ENCODE peak calls at places on chromosomes 2 and 18, in four cellular contexts. One of them, this sample, is unnamed.

GRCh38 chr2:71699428-71699827 is 246.1 kb downstream of the DYSF start:
- DNase-seq in Panc1: no peak
- DNase-seq in transverse colon: no peak
- DNase-seq in breast epithelium: no peak
- DNase-seq in this sample: no peak

GRCh38 chr18:59665057-59666007 is 31.9 kb downstream of the CCBE1 start:
- DNase-seq in Panc1: no peak
- DNase-seq in breast epithelium: no peak
- DNase-seq in transverse colon: no peak
- DNase-seq in this sample: no peak

GRCh38 chr2:40428434-40428833 is 23.5 kb downstream of the SLC8A1 start:
- DNase-seq in Panc1: no peak
- DNase-seq in transverse colon: no peak
- DNase-seq in breast epithelium: no peak
- DNase-seq in this sample: no peak

GRCh38 chr2:12363569-12363968 is 353.2 kb upstream of the TRIB2 start:
- DNase-seq in breast epithelium: no peak
- DNase-seq in Panc1: no peak
- DNase-seq in transverse colon: no peak
- DNase-seq in this sample: no peak

GRCh38 chr2:105391763-105392662 is 6.8 kb downstream of the FHL2 start:
- DNase-seq in breast epithelium: no peak
- DNase-seq in Panc1: no peak
- DNase-seq in transverse colon: peak
- DNase-seq in this sample: no peak

GRCh38 chr2:8563814-8564474 is 117.9 kb upstream of the ID2 start:
- DNase-seq in breast epithelium: no peak
- DNase-seq in Panc1: no peak
- DNase-seq in transverse colon: peak
- DNase-seq in this sample: no peak

GRCh38 chr2:20264629-20265028 is 39.7 kb upstream of the SDC1 start:
- DNase-seq in Panc1: no peak
- DNase-seq in transverse colon: no peak
- DNase-seq in breast epithelium: no peak
- DNase-seq in this sample: no peak

GRCh38 chr2:136126527-136126926 is 8.6 kb upstream of the CXCR4 start:
- DNase-seq in breast epithelium: no peak
- DNase-seq in transverse colon: no peak
- DNase-seq in Panc1: no peak
- DNase-seq in this sample: no peak

GRCh38 chr2:132623096-132623839 is 46.7 kb downstream of the LYPD1 start:
- DNase-seq in Panc1: no peak
- DNase-seq in transverse colon: no peak
- DNase-seq in breast epithelium: no peak
- DNase-seq in this sample: no peak

GRCh38 chr2:47720036-47720435 is 62.9 kb upstream of the MSH6 start:
- DNase-seq in transverse colon: no peak
- DNase-seq in Panc1: no peak
- DNase-seq in breast epithelium: no peak
- DNase-seq in this sample: no peak

GRCh38 chr2:109285244-109285651 is 156.2 kb downstream of the SH3RF3 start:
- DNase-seq in Panc1: no peak
- DNase-seq in transverse colon: no peak
- DNase-seq in breast epithelium: no peak
- DNase-seq in this sample: no peak

GRCh38 chr2:12804141-12804857 is 87.6 kb downstream of the TRIB2 start:
- DNase-seq in breast epithelium: no peak
- DNase-seq in transverse colon: no peak
- DNase-seq in Panc1: no peak
- DNase-seq in this sample: no peak

GRCh38 chr2:218999021-218999880 is 6.0 kb upstream of the CRYBA2 start:
- DNase-seq in transverse colon: no peak
- DNase-seq in Panc1: no peak
- DNase-seq in breast epithelium: no peak
- DNase-seq in this sample: no peak

GRCh38 chr2:70726186-70726585 is 41.8 kb downstream of the ADD2 start:
- DNase-seq in transverse colon: no peak
- DNase-seq in breast epithelium: no peak
- DNase-seq in Panc1: no peak
- DNase-seq in this sample: no peak

GRCh38 chr2:120898961-120899360 is 163.3 kb downstream of the GLI2 start:
- DNase-seq in Panc1: no peak
- DNase-seq in breast epithelium: no peak
- DNase-seq in transverse colon: no peak
- DNase-seq in this sample: no peak

GRCh38 chr2:128062571-128062970 is 28.4 kb upstream of the UGGT1 start:
- DNase-seq in Panc1: no peak
- DNase-seq in breast epithelium: no peak
- DNase-seq in transverse colon: no peak
- DNase-seq in this sample: no peak

GRCh38 chr2:236215761-236216333 is 47.7 kb upstream of the GBX2 start:
- DNase-seq in breast epithelium: no peak
- DNase-seq in transverse colon: no peak
- DNase-seq in Panc1: no peak
- DNase-seq in this sample: no peak

GRCh38 chr2:181130686-181131085 is 150.3 kb downstream of the UBE2E3 start:
- DNase-seq in transverse colon: no peak
- DNase-seq in Panc1: no peak
- DNase-seq in breast epithelium: no peak
- DNase-seq in this sample: no peak

GRCh38 chr2:231968820-231969219 is 7.3 kb downstream of the DIS3L2 start:
- DNase-seq in transverse colon: no peak
- DNase-seq in Panc1: no peak
- DNase-seq in breast epithelium: no peak
- DNase-seq in this sample: no peak

GRCh38 chr2:202344178-202344577 is 31.9 kb upstream of the BMPR2 start:
- DNase-seq in breast epithelium: peak
- DNase-seq in Panc1: no peak
- DNase-seq in transverse colon: no peak
- DNase-seq in this sample: no peak

GRCh38 chr2:26080356-26080755 is 46.5 kb downstream of the RAB10 start:
- DNase-seq in Panc1: no peak
- DNase-seq in breast epithelium: no peak
- DNase-seq in transverse colon: no peak
- DNase-seq in this sample: no peak

GRCh38 chr2:55733335-55733734 is 39.7 kb upstream of the PNPT1 start:
- DNase-seq in transverse colon: no peak
- DNase-seq in breast epithelium: no peak
- DNase-seq in Panc1: no peak
- DNase-seq in this sample: no peak

GRCh38 chr2:218323526-218324472 is 31.5 kb upstream of the TMBIM1 start:
- DNase-seq in breast epithelium: no peak
- DNase-seq in transverse colon: peak
- DNase-seq in Panc1: no peak
- DNase-seq in this sample: no peak

GRCh38 chr18:13464432-13465125 is 246.0 kb downstream of the LDLRAD4 start:
- DNase-seq in transverse colon: peak
- DNase-seq in Panc1: no peak
- DNase-seq in breast epithelium: peak
- DNase-seq in this sample: peak

GRCh38 chr2:162317910-162318279 is 589 bp downstream of the IFIH1 start:
- DNase-seq in breast epithelium: peak
- DNase-seq in Panc1: no peak
- DNase-seq in transverse colon: peak
- DNase-seq in this sample: peak

GRCh38 chr18:43935051-43935412 is 657.7 kb upstream of the SYT4 start:
- DNase-seq in Panc1: no peak
- DNase-seq in transverse colon: no peak
- DNase-seq in breast epithelium: no peak
- DNase-seq in this sample: no peak

GRCh38 chr18:3995476-3996102 is 459.5 kb downstream of the DLGAP1 start:
- DNase-seq in transverse colon: peak
- DNase-seq in breast epithelium: peak
- DNase-seq in Panc1: peak
- DNase-seq in this sample: peak

GRCh38 chr2:23563673-23564617 is 179.0 kb downstream of the KLHL29 start:
- DNase-seq in transverse colon: peak
- DNase-seq in Panc1: no peak
- DNase-seq in breast epithelium: peak
- DNase-seq in this sample: no peak

GRCh38 chr2:189608799-189609422 is 28.3 kb upstream of the SLC40A1 start:
- DNase-seq in breast epithelium: no peak
- DNase-seq in transverse colon: no peak
- DNase-seq in Panc1: no peak
- DNase-seq in this sample: no peak

GRCh38 chr2:128324008-128324896 is 5.6 kb upstream of the HS6ST1 start:
- DNase-seq in transverse colon: no peak
- DNase-seq in Panc1: no peak
- DNase-seq in breast epithelium: peak
- DNase-seq in this sample: no peak

GRCh38 chr2:16196687-16197503 is 256.5 kb downstream of the MYCN start:
- DNase-seq in Panc1: no peak
- DNase-seq in transverse colon: no peak
- DNase-seq in breast epithelium: no peak
- DNase-seq in this sample: no peak
- TF ChIP-seq POLR2AphosphoS5 in Panc1: no peak
- TF ChIP-seq POLR2AphosphoS5 in transverse colon: no peak
- TF ChIP-seq POLR2AphosphoS5 in breast epithelium: no peak
- TF ChIP-seq POLR2AphosphoS5 in this sample: no peak

GRCh38 chr18:77108001-77108692 is 24.4 kb downstream of the MBP start:
- DNase-seq in Panc1: no peak
- DNase-seq in breast epithelium: peak
- DNase-seq in transverse colon: peak
- DNase-seq in this sample: no peak

GRCh38 chr18:77107218-77107815 is 25.3 kb downstream of the MBP start:
- DNase-seq in Panc1: no peak
- DNase-seq in transverse colon: no peak
- DNase-seq in breast epithelium: no peak
- DNase-seq in this sample: no peak

GRCh38 chr18:77110936-77111335 is 21.6 kb downstream of the MBP start:
- DNase-seq in transverse colon: no peak
- DNase-seq in breast epithelium: no peak
- DNase-seq in Panc1: no peak
- DNase-seq in this sample: no peak

GRCh38 chr18:77110400-77110799 is 22.2 kb downstream of the MBP start:
- DNase-seq in Panc1: no peak
- DNase-seq in transverse colon: no peak
- DNase-seq in breast epithelium: no peak
- DNase-seq in this sample: no peak

DNA sequence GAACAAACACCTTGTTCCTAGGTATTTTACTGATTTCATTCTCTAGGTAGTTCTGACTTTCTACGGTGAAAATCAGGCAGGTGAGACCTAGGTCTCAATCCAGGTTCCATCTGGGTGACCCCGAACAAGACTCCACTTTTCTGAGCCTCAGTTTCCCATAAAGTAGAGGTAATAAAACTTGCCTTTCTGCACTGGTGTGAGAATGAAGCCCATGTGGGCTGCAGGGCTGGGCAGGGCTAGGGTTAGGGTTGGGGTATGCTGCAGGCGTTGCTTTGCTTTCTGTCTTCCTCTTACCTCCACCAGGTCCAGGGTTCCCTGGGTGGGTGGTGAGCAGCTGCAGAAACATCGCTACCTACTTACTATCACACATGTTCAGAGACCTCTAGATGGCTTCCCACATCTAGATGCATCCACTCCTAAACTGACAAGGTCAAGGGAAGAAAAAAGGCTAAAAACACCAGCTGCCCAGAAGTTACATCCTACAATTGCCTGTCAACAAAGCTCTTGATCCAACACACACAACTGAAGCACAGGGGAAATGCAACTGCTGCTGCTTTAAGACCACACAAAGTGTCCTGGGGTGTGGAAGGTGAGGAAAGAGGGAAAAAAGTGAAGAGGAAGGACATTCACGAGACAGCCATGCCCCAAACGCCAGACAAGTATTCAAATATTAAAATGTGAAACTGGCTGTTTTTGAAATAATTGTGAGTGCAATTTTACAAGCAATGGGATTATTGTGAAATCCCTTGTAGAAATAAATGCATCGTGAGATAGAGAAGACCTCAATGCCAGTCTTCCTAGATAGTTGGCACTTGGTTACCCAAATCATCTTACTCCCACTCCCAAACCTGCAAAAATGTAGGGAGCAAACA is 23.5 kb downstream of the MBP start:
- DNase-seq in Panc1: no peak
- DNase-seq in breast epithelium: no peak
- DNase-seq in transverse colon: no peak
- DNase-seq in this sample: no peak
- TF ChIP-seq POLR2AphosphoS5 in Panc1: no peak
- TF ChIP-seq POLR2AphosphoS5 in breast epithelium: no peak
- TF ChIP-seq POLR2AphosphoS5 in transverse colon: no peak
- TF ChIP-seq POLR2AphosphoS5 in this sample: no peak

GRCh38 chr2:53854678-53855077 is 5.1 kb downstream of the GPR75 start:
- DNase-seq in transverse colon: no peak
- DNase-seq in breast epithelium: no peak
- DNase-seq in Panc1: no peak
- DNase-seq in this sample: no peak

GRCh38 chr2:53856272-53856671 is 3.5 kb downstream of the GPR75 start:
- DNase-seq in Panc1: no peak
- DNase-seq in breast epithelium: no peak
- DNase-seq in transverse colon: no peak
- DNase-seq in this sample: no peak

GRCh38 chr2:53848062-53848461 is 11.7 kb downstream of the GPR75 start:
- DNase-seq in Panc1: no peak
- DNase-seq in transverse colon: no peak
- DNase-seq in breast epithelium: no peak
- DNase-seq in this sample: no peak

GRCh38 chr2:53852540-53852939 is 7.2 kb downstream of the GPR75 start:
- DNase-seq in Panc1: no peak
- DNase-seq in transverse colon: no peak
- DNase-seq in breast epithelium: no peak
- DNase-seq in this sample: no peak
- TF ChIP-seq POLR2AphosphoS5 in Panc1: no peak
- TF ChIP-seq POLR2AphosphoS5 in transverse colon: no peak
- TF ChIP-seq POLR2AphosphoS5 in breast epithelium: no peak
- TF ChIP-seq POLR2AphosphoS5 in this sample: no peak

GRCh38 chr2:230129343-230129742 is 60.6 kb upstream of the SLC16A14 start:
- DNase-seq in transverse colon: no peak
- DNase-seq in breast epithelium: no peak
- DNase-seq in Panc1: no peak
- DNase-seq in this sample: no peak

GRCh38 chr2:230134496-230135073 is 65.9 kb upstream of the SLC16A14 start:
- DNase-seq in breast epithelium: no peak
- DNase-seq in Panc1: peak
- DNase-seq in transverse colon: no peak
- DNase-seq in this sample: no peak

GRCh38 chr2:230128943-230129342 is 60.2 kb upstream of the SLC16A14 start:
- DNase-seq in Panc1: no peak
- DNase-seq in transverse colon: peak
- DNase-seq in breast epithelium: no peak
- DNase-seq in this sample: no peak

GRCh38 chr2:230131366-230131765 is 62.6 kb upstream of the SLC16A14 start:
- DNase-seq in Panc1: no peak
- DNase-seq in breast epithelium: no peak
- DNase-seq in transverse colon: no peak
- DNase-seq in this sample: no peak

GRCh38 chr2:230130668-230131364 is 62.1 kb upstream of the SLC16A14 start:
- DNase-seq in transverse colon: peak
- DNase-seq in breast epithelium: peak
- DNase-seq in Panc1: peak
- DNase-seq in this sample: no peak
- TF ChIP-seq POLR2AphosphoS5 in transverse colon: no peak
- TF ChIP-seq POLR2AphosphoS5 in breast epithelium: no peak
- TF ChIP-seq POLR2AphosphoS5 in Panc1: no peak
- TF ChIP-seq POLR2AphosphoS5 in this sample: no peak

This sample was measured in K562.